ENCODE peak calls at places on chromosomes 7 and 10, in six cellular contexts. T, S, G, F, E and U are unnamed samples.

GRCh38 chr10:72058989-72059842 is 29.1 kb downstream of the SPOCK2 start:
- DNase-seq in T (no peak), G (no peak), F (no peak), E (peak; percentile 27), S (no peak), U (no peak)

GRCh38 chr7:7136423-7136822 is 45.9 kb upstream of the C1GALT1 start:
- DNase-seq in S (no peak), F (no peak), G (no peak), T (no peak), E (peak; percentile 34), U (no peak)

GRCh38 chr10:71771821-71772617 is 1.3 kb downstream of the VSIR start:
- DNase-seq in T (peak; percentile 67), G (peak; percentile 85), F (peak; percentile 95), S (peak; percentile 73), E (peak; percentile 43), U (no peak)

GRCh38 chr7:4270268-4270667 is 411.8 kb upstream of the FOXK1 start:
- DNase-seq in T (no peak), G (no peak), F (peak; percentile 26), E (no peak), S (no peak), U (no peak)

GRCh38 chr10:70820976-70821750 is 5.4 kb downstream of the SGPL1 start:
- DNase-seq in S (peak; percentile 75), T (no peak), E (no peak), G (no peak), F (no peak), U (no peak)

GRCh38 chr10:131143425-131144165 is 167.9 kb downstream of the TCERG1L start:
- DNase-seq in G (peak; percentile 52), T (no peak), F (no peak), E (no peak), S (no peak), U (no peak)

GRCh38 chr7:45188736-45189135 is 31.1 kb downstream of the RAMP3 start:
- DNase-seq in G (peak; percentile 65), T (no peak), F (no peak), E (no peak), S (no peak), U (no peak)

GRCh38 chr7:140326116-140326928 is 72.0 kb downstream of the SLC37A3 start:
- DNase-seq in S (peak; percentile 65), G (no peak), F (no peak), E (peak; percentile 61), T (peak; percentile 31), U (peak; percentile 43)

GRCh38 chr7:77354484-77354883 is 61.7 kb downstream of the GSAP start:
- DNase-seq in F (no peak), G (no peak), S (no peak), T (no peak), E (no peak), U (no peak)

GRCh38 chr7:77367976-77368375 is 48.2 kb downstream of the GSAP start:
- DNase-seq in T (no peak), S (no peak), E (no peak), F (no peak), G (no peak), U (no peak)

GRCh38 chr7:70569335-70569819 is 562.6 kb upstream of the GALNT17 start:
- DNase-seq in F (no peak), E (no peak), T (no peak), S (no peak), G (no peak), U (peak; percentile 77)

GRCh38 chr7:100472854-100473499 is 6.0 kb downstream of the TSC22D4 start:
- DNase-seq in S (no peak), F (peak; percentile 79), E (peak; percentile 52), T (no peak), G (peak; percentile 73), U (no peak)

GRCh38 chr10:86733260-86733671 is 23.2 kb upstream of the BMPR1A start:
- DNase-seq in G (no peak), E (no peak), T (no peak), S (no peak), F (no peak), U (no peak)

GRCh38 chr10:28492556-28492955 is 40.4 kb upstream of the WAC start:
- DNase-seq in G (no peak), F (no peak), S (no peak), T (no peak), E (no peak), U (no peak)

GRCh38 chr10:115760131-115760530 is 512.9 kb downstream of the GFRA1 start:
- DNase-seq in S (no peak), F (no peak), G (no peak), E (no peak), T (no peak), U (no peak)

GRCh38 chr10:115761166-115761565 is 511.8 kb downstream of the GFRA1 start:
- DNase-seq in S (no peak), T (no peak), E (no peak), G (no peak), F (no peak), U (no peak)

DNA sequence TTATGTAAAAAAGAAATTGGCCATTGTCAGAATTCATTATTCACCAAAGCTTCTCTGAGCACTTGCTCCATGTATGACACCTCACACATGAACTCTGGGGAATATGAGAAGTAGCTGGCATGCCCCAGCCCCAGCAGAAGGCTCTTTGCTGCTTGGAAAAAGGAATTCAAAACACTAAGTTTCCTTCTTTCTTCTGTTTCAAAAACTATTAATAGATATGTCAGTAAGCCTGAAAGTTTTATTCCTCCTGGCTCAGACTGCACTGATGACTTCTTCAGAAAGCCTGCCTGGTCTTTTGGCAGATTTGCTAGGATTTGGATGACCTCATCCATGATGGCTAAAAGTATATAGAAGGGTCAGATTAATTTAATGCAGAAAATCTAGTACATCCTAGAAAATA is 511.0 kb downstream of the GFRA1 start:
- DNase-seq in G (no peak), E (no peak), T (no peak), F (no peak), S (no peak), U (no peak)
- H3K4me3 ChIP-seq in G (no peak overlapping the region), E (no peak overlapping the region), T (no peak overlapping the region), F (no peak overlapping the region), S (no peak overlapping the region), U (no peak overlapping the region)

GRCh38 chr10:15300145-15300544 is 70.9 kb downstream of the FAM171A1 start:
- DNase-seq in S (no peak), F (no peak), E (no peak), G (no peak), T (no peak), U (no peak)

GRCh38 chr10:15290150-15290549 is 80.9 kb downstream of the FAM171A1 start:
- DNase-seq in G (no peak), S (no peak), F (no peak), E (no peak), T (no peak), U (no peak)

GRCh38 chr10:15290671-15291070 is 80.4 kb downstream of the FAM171A1 start:
- DNase-seq in S (no peak), G (no peak), E (no peak), T (no peak), F (no peak), U (no peak)

GRCh38 chr10:15295540-15296325 is 75.4 kb downstream of the FAM171A1 start:
- DNase-seq in T (no peak), E (no peak), F (no peak), S (no peak), G (no peak), U (no peak)

GRCh38 chr10:15293862-15294835 is 76.9 kb downstream of the FAM171A1 start:
- DNase-seq in F (no peak), T (no peak), S (no peak), G (no peak), E (no peak), U (no peak)
- H3K27ac ChIP-seq in F (no peak overlapping the region), T (no peak overlapping the region), S (no peak overlapping the region), G (no peak overlapping the region), E (no peak overlapping the region), U (no peak overlapping the region)

GRCh38 chr10:132411561-132412253 is 14.7 kb downstream of the PWWP2B start:
- DNase-seq in T (no peak), S (no peak), G (peak; percentile 91), E (no peak), F (no peak), U (no peak)
- H3K4me3 ChIP-seq in T (no peak overlapping the region), S (no peak overlapping the region), G (no peak overlapping the region), E (no peak overlapping the region), F (peak overlapping the region; percentile 17), U (no peak overlapping the region)

DNA sequence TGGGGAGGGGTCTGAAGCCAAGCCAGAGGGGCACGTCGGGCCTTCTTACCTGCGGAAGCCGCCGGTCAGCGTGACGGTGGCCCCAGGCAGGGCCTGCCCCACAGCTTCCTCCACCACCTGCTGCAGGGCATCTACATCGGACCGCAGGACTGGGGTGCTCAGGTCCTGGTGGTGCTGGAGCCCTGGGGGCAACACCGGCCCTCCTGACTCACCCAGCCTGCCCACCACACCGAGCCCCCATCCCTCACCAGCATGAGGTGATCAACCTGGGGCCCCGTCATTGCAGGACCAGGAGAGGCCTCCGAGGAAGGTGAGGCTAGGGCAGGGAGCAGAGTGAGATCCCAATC is 8.0 kb downstream of the POLM start:
- DNase-seq in G (no peak), E (no peak), F (no peak), T (peak; percentile 8), S (no peak), U (no peak)
- H3K27ac ChIP-seq in G (peak overlapping the region; percentile 43), E (peak overlapping the region; percentile 35), F (peak overlapping the region; percentile 79), T (peak overlapping the region; percentile 79), S (peak overlapping the region; percentile 99), U (peak overlapping the region; percentile 82)

GRCh38 chr7:28687631-28688030 is 270.5 kb downstream of the TRIL start:
- DNase-seq in S (no peak), G (no peak), T (no peak), F (no peak), E (no peak), U (no peak)
- H3K4me3 ChIP-seq in S (peak overlapping the region; percentile 77), G (peak overlapping the region; percentile 30), T (peak overlapping the region; percentile 67), F (peak overlapping the region; percentile 50), E (peak overlapping the region; percentile 64), U (peak overlapping the region; percentile 68)

GRCh38 chr10:118729641-118730258 is 25.0 kb downstream of the CACUL1 start:
- DNase-seq in F (no peak), T (no peak), G (no peak), S (no peak), E (no peak), U (no peak)
- H3K27ac ChIP-seq in F (no peak overlapping the region), T (peak overlapping the region; percentile 78), G (no peak overlapping the region), S (no peak overlapping the region), E (no peak overlapping the region), U (peak overlapping the region; percentile 11)

GRCh38 chr7:155805826-155806095 is 6.5 kb downstream of the SHH start:
- DNase-seq in E (no peak), T (no peak), G (peak; percentile 74), F (no peak), S (no peak), U (no peak)

GRCh38 chr7:155803418-155804376 is 8.6 kb downstream of the SHH start:
- DNase-seq in E (no peak), G (peak; percentile 89), T (no peak), S (peak; percentile 53), F (no peak), U (no peak)

GRCh38 chr7:155806096-155806871 is 6.0 kb downstream of the SHH start:
- DNase-seq in S (no peak), T (no peak), G (peak; percentile 78), E (no peak), F (no peak), U (no peak)

GRCh38 chr7:155804431-155804831 is 7.8 kb downstream of the SHH start:
- DNase-seq in G (peak; percentile 53), F (no peak), T (no peak), E (no peak), S (no peak), U (no peak)

GRCh38 chr7:155804897-155805825 is 7.1 kb downstream of the SHH start:
- DNase-seq in E (peak; percentile 54), T (no peak), F (no peak), G (peak; percentile 85), S (peak; percentile 76), U (no peak)
- H3K4me3 ChIP-seq in E (peak overlapping the region; percentile 45), T (peak overlapping the region; percentile 58), F (peak overlapping the region; percentile 55), G (peak overlapping the region; percentile 49), S (peak overlapping the region; percentile 68), U (peak overlapping the region; percentile 38)

GRCh38 chr7:2403014-2403717 is at the start of gene CHST12:
- DNase-seq in G (peak; percentile 98), E (peak; percentile 88), S (peak; percentile 91), F (peak; percentile 92), T (peak; percentile 94), U (peak; percentile 89)
- H3K27ac ChIP-seq in G (no peak within 1 kb of the TSS), E (peak within 1 kb of the TSS; percentile 28), S (no peak within 1 kb of the TSS), F (peak within 1 kb of the TSS; percentile 41), T (peak within 1 kb of the TSS; percentile 77), U (peak within 1 kb of the TSS; percentile 85)